ENCODE peak calls at places on chromosomes 6 and 20, in eight cellular contexts. B is CD4-positive, alpha-beta T cell; D is A549; M is psoas muscle; P is natural killer cell; L is lung; A is activated B cell treated with CpG ODN at 0.5 μM for 24 hours; H is pancreas. E is an unnamed sample.

GRCh38 chr20:2460752-2461424 is 9.7 kb downstream of the SNRPB start:
- ATAC-seq in B (no peak), A (no peak), H (no peak), D (no peak), M (no peak), P (no peak), L (no peak), E (no peak)

GRCh38 chr6:118187568-118188164 is 280.6 kb downstream of the SLC35F1 start:
- ATAC-seq in A (no peak), P (no peak), H (peak), L (peak), M (peak), B (no peak), D (no peak), E (peak)

GRCh38 chr20:59939052-59939878 is 840 bp downstream of the PPP1R3D start:
- ATAC-seq in D (no peak), H (peak), B (no peak), A (no peak), P (no peak), L (peak), M (no peak), E (peak)

GRCh38 chr20:40669692-40670091 is 19.3 kb downstream of the MAFB start:
- ATAC-seq in A (no peak), B (no peak), P (no peak), M (peak), D (no peak), H (peak), L (no peak), E (no peak)

GRCh38 chr6:39964530-39964929 is 30.3 kb upstream of the MOCS1 start:
- ATAC-seq in B (no peak), D (no peak), A (no peak), L (no peak), M (no peak), H (no peak), P (no peak), E (no peak)

GRCh38 chr6:141048451-141048850 is 1084.3 kb upstream of the GJE1 start:
- ATAC-seq in L (no peak), A (no peak), M (no peak), B (no peak), P (no peak), D (no peak), H (no peak), E (no peak)

GRCh38 chr6:164035912-164036485 is 621.5 kb downstream of the QKI start:
- ATAC-seq in H (no peak), D (no peak), L (no peak), A (no peak), P (no peak), M (no peak), B (no peak), E (no peak)

GRCh38 chr20:4867036-4867435 is 134.3 kb downstream of the SLC23A2 start:
- ATAC-seq in B (no peak), H (no peak), A (no peak), D (no peak), L (no peak), M (no peak), P (no peak), E (no peak)

GRCh38 chr20:63477061-63477616 is 4.7 kb upstream of the KCNQ2 start:
- ATAC-seq in H (no peak), B (no peak), P (no peak), D (no peak), A (no peak), M (no peak), L (no peak), E (no peak)

GRCh38 chr6:13522639-13523038 is 35.2 kb upstream of the GFOD1 start:
- ATAC-seq in A (no peak), D (no peak), B (no peak), L (no peak), H (no peak), P (no peak), M (no peak), E (peak)

GRCh38 chr6:150684715-150685459 is 85.2 kb downstream of the PLEKHG1 start:
- ATAC-seq in H (no peak), A (peak), D (no peak), M (peak), B (no peak), L (no peak), P (no peak), E (peak)

GRCh38 chr20:3237958-3238615 is 903 bp downstream of the SLC4A11 start:
- ATAC-seq in L (no peak), D (no peak), M (peak), H (no peak), A (no peak), P (no peak), B (peak), E (no peak)

GRCh38 chr6:41644297-41644879 is 6.1 kb downstream of the MDFI start:
- ATAC-seq in P (no peak), A (no peak), M (no peak), L (no peak), B (no peak), D (no peak), H (no peak), E (no peak)

GRCh38 chr6:98984102-98984501 is 36.4 kb upstream of the FBXL4 start:
- ATAC-seq in P (no peak), L (no peak), M (no peak), A (no peak), H (no peak), B (no peak), D (no peak), E (no peak)

GRCh38 chr6:24779416-24779815 is 4.7 kb downstream of the GMNN start:
- ATAC-seq in B (no peak), P (no peak), L (no peak), A (no peak), D (no peak), M (no peak), H (peak), E (no peak)

GRCh38 chr6:34658605-34659218 is 37.9 kb downstream of the ILRUN start:
- ATAC-seq in H (no peak), L (no peak), B (no peak), P (no peak), A (no peak), D (no peak), M (no peak), E (no peak)

GRCh38 chr6:82365011-82365751 is 1.6 kb downstream of the TPBG start:
- ATAC-seq in M (peak), H (peak), D (peak), P (no peak), L (peak), B (no peak), A (no peak), E (peak)

GRCh38 chr20:49811825-49812462 is 684 bp upstream of the SLC9A8 start:
- ATAC-seq in H (peak), D (peak), L (no peak), B (no peak), M (peak), A (no peak), P (peak), E (peak)

GRCh38 chr6:10559492-10560150 is 38.5 kb downstream of the GCNT2 start:
- ATAC-seq in P (no peak), L (no peak), D (no peak), A (no peak), M (no peak), H (no peak), B (no peak), E (no peak)

GRCh38 chr6:97394160-97394748 is 111.2 kb upstream of the MMS22L start:
- ATAC-seq in A (peak), D (peak), B (peak), L (no peak), H (peak), M (peak), P (peak), E (no peak)

GRCh38 chr6:138691595-138692057 is 81.9 kb upstream of the CCDC28A start:
- ATAC-seq in D (peak), L (no peak), P (no peak), M (peak), H (peak), A (no peak), B (peak), E (no peak)

GRCh38 chr20:1684872-1685271 is 27.3 kb upstream of the SIRPG start:
- ATAC-seq in L (no peak), B (no peak), P (no peak), D (no peak), A (no peak), M (no peak), H (no peak), E (no peak)

GRCh38 chr6:166743925-166744653 is 117.0 kb upstream of the RPS6KA2 start:
- ATAC-seq in L (peak), B (no peak), D (no peak), M (no peak), P (no peak), A (no peak), H (no peak), E (no peak)

GRCh38 chr20:38260025-38260377 is 534 bp downstream of the KIAA1755 start:
- ATAC-seq in A (no peak), B (no peak), M (peak), D (peak), P (no peak), H (no peak), L (no peak), E (peak)

GRCh38 chr6:11710221-11710836 is 68.3 kb downstream of the ADTRP start:
- ATAC-seq in M (no peak), L (no peak), P (no peak), A (no peak), D (no peak), B (peak), H (no peak), E (no peak)

GRCh38 chr6:134058622-134059366 is 6.4 kb upstream of the SLC2A12 start:
- ATAC-seq in P (no peak), B (no peak), H (peak), D (no peak), L (no peak), M (no peak), A (no peak), E (no peak)

GRCh38 chr6:105941616-105942412 is 144.3 kb upstream of the PRDM1 start:
- ATAC-seq in H (no peak), M (no peak), B (no peak), L (no peak), D (no peak), P (no peak), A (no peak), E (no peak)

GRCh38 chr6:68637782-68638181 is 2.7 kb downstream of the ADGRB3 start:
- ATAC-seq in L (no peak), B (no peak), P (no peak), A (no peak), D (no peak), H (no peak), M (no peak), E (no peak)

GRCh38 chr6:128487055-128487454 is 33.3 kb downstream of the PTPRK start:
- ATAC-seq in A (no peak), P (no peak), D (peak), H (peak), B (no peak), L (no peak), M (no peak), E (no peak)

GRCh38 chr20:3721912-3722311 is 9.5 kb upstream of the SIGLEC1 start:
- ATAC-seq in B (no peak), A (no peak), H (no peak), D (no peak), M (no peak), P (no peak), L (no peak), E (no peak)

GRCh38 chr20:4840831-4841230 is 119.1 kb downstream of the PRND start:
- ATAC-seq in M (no peak), H (no peak), L (no peak), D (no peak), P (no peak), B (no peak), A (peak), E (no peak)

GRCh38 chr20:61918548-61918947 is 147.1 kb downstream of the TAF4 start:
- ATAC-seq in A (no peak), D (no peak), B (no peak), L (no peak), M (no peak), H (no peak), P (no peak), E (no peak)
- TF ChIP-seq CTCF in A (no peak), D (no peak), B (no peak), L (no peak), M (no peak), H (no peak), P (no peak), E (no peak)

GRCh38 chr20:58179432-58180099 is 48.9 kb downstream of the ANKRD60 start:
- ATAC-seq in M (peak), H (peak), B (peak), A (peak), L (peak), P (peak), D (peak), E (peak)
- TF ChIP-seq CTCF in M (peak), H (peak), B (peak), A (peak), L (peak), P (peak), D (peak), E (peak)

DNA sequence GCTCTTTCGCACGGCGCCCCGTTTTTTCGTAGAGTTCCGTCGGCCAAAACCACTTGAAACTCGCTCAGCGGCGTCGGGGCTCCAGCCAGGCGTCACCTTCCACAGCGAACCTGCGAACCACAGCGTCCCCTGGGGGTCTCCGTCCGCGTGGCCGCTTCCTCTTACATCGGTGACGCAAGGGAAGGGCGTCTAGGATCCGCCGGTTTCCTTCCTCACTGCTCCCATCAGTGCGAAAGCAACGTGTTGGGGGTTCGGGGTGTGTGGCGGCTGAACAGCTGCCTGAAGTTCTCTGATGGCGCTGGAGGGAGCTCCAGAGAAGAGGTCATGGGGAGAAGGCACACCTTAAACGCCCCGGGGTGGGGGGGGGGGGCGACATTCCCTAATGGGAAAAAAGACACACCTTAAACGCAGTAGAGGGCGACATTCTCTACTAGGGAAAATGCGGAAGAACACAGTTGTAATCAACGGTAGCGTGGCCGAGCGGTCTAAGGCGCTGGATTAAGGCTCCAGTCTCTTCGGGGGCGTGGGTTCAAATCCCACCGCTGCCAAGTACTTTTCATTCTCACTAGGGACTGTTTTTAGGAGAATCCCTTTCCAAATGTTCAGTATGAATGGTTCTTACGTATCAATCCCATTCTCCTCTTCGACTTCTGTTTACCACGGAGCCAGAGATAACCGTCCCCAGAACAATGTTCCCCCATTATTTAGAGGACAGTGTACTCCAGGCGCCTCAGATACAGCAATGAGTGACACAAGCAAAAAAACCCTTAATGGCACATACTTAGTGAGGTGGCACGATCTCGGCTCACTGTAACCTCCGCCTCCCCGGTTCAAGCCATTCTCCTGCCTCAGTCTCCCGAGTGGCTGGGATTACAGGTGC is 16.3 kb downstream of the ZNF311 start:
- ATAC-seq in M (no peak), D (peak), A (peak), H (peak), L (peak), B (peak), P (peak), E (no peak)
- TF ChIP-seq CTCF in M (no peak), D (no peak), A (no peak), H (no peak), L (peak), B (peak), P (peak), E (peak)

GRCh38 chr6:167774881-167775280 is 51.8 kb upstream of the AFDN start:
- ATAC-seq in B (no peak), M (no peak), H (no peak), D (no peak), P (no peak), L (no peak), A (no peak), E (no peak)
- TF ChIP-seq CTCF in B (no peak), M (no peak), H (no peak), D (no peak), P (no peak), L (no peak), A (no peak), E (no peak)

E was measured in gastroesophageal sphincter.